ENCODE peak calls at places on chromosomes 6 and 20, in six cellular contexts. One of them, this sample, is unnamed.

GRCh38 chr6:110476046-110476849 is at the start of gene SLC22A16:
- DNase-seq in HFFc6: no peak
- DNase-seq in Calu3: no peak
- DNase-seq in stimulated activated naive CD4-positive, alpha-beta T cell: no peak
- DNase-seq in stimulated activated CD8-positive, alpha-beta memory T cell treated with anti-CD3 and anti-CD28 coated beads, Interleukin-7, amount 100 ng/mL, for 48 hours: no peak
- DNase-seq in WTC11: peak
- DNase-seq in this sample: no peak

GRCh38 chr6:166559211-166559610 is 27.3 kb downstream of the RAMACL start:
- DNase-seq in stimulated activated CD8-positive, alpha-beta memory T cell treated with anti-CD3 and anti-CD28 coated beads, Interleukin-7, amount 100 ng/mL, for 48 hours: no peak
- DNase-seq in Calu3: no peak
- DNase-seq in WTC11: no peak
- DNase-seq in HFFc6: no peak
- DNase-seq in stimulated activated naive CD4-positive, alpha-beta T cell: no peak
- DNase-seq in this sample: no peak

GRCh38 chr6:15682965-15683822 is 20.4 kb upstream of the DTNBP1 start:
- DNase-seq in stimulated activated naive CD4-positive, alpha-beta T cell: no peak
- DNase-seq in stimulated activated CD8-positive, alpha-beta memory T cell treated with anti-CD3 and anti-CD28 coated beads, Interleukin-7, amount 100 ng/mL, for 48 hours: no peak
- DNase-seq in WTC11: no peak
- DNase-seq in Calu3: no peak
- DNase-seq in HFFc6: no peak
- DNase-seq in this sample: no peak

GRCh38 chr20:15675813-15676484 is 897.3 kb downstream of the KIF16B start:
- DNase-seq in WTC11: no peak
- DNase-seq in HFFc6: no peak
- DNase-seq in stimulated activated CD8-positive, alpha-beta memory T cell treated with anti-CD3 and anti-CD28 coated beads, Interleukin-7, amount 100 ng/mL, for 48 hours: no peak
- DNase-seq in Calu3: no peak
- DNase-seq in stimulated activated naive CD4-positive, alpha-beta T cell: no peak
- DNase-seq in this sample: no peak

GRCh38 chr6:25670208-25670607 is 18.2 kb downstream of the SCGN start:
- DNase-seq in WTC11: no peak
- DNase-seq in HFFc6: no peak
- DNase-seq in Calu3: no peak
- DNase-seq in stimulated activated CD8-positive, alpha-beta memory T cell treated with anti-CD3 and anti-CD28 coated beads, Interleukin-7, amount 100 ng/mL, for 48 hours: no peak
- DNase-seq in stimulated activated naive CD4-positive, alpha-beta T cell: no peak
- DNase-seq in this sample: no peak

GRCh38 chr20:22515264-22515663 is 69.1 kb downstream of the FOXA2 start:
- DNase-seq in WTC11: no peak
- DNase-seq in HFFc6: no peak
- DNase-seq in stimulated activated naive CD4-positive, alpha-beta T cell: no peak
- DNase-seq in Calu3: no peak
- DNase-seq in stimulated activated CD8-positive, alpha-beta memory T cell treated with anti-CD3 and anti-CD28 coated beads, Interleukin-7, amount 100 ng/mL, for 48 hours: no peak
- DNase-seq in this sample: no peak

GRCh38 chr6:168915242-168915641 is 338.4 kb downstream of the THBS2 start:
- DNase-seq in stimulated activated CD8-positive, alpha-beta memory T cell treated with anti-CD3 and anti-CD28 coated beads, Interleukin-7, amount 100 ng/mL, for 48 hours: no peak
- DNase-seq in Calu3: no peak
- DNase-seq in WTC11: no peak
- DNase-seq in stimulated activated naive CD4-positive, alpha-beta T cell: no peak
- DNase-seq in HFFc6: no peak
- DNase-seq in this sample: no peak

GRCh38 chr6:49606696-49607390 is 29.8 kb downstream of the RHAG start:
- DNase-seq in Calu3: peak
- DNase-seq in stimulated activated naive CD4-positive, alpha-beta T cell: peak
- DNase-seq in HFFc6: peak
- DNase-seq in WTC11: no peak
- DNase-seq in stimulated activated CD8-positive, alpha-beta memory T cell treated with anti-CD3 and anti-CD28 coated beads, Interleukin-7, amount 100 ng/mL, for 48 hours: no peak
- DNase-seq in this sample: no peak

GRCh38 chr20:13717631-13718044 is 67.1 kb downstream of the ESF1 start:
- DNase-seq in Calu3: no peak
- DNase-seq in HFFc6: no peak
- DNase-seq in WTC11: no peak
- DNase-seq in stimulated activated CD8-positive, alpha-beta memory T cell treated with anti-CD3 and anti-CD28 coated beads, Interleukin-7, amount 100 ng/mL, for 48 hours: no peak
- DNase-seq in stimulated activated naive CD4-positive, alpha-beta T cell: no peak
- DNase-seq in this sample: no peak

GRCh38 chr6:12148317-12148801 is 136.2 kb downstream of the HIVEP1 start:
- DNase-seq in WTC11: no peak
- DNase-seq in HFFc6: peak
- DNase-seq in Calu3: no peak
- DNase-seq in stimulated activated CD8-positive, alpha-beta memory T cell treated with anti-CD3 and anti-CD28 coated beads, Interleukin-7, amount 100 ng/mL, for 48 hours: no peak
- DNase-seq in stimulated activated naive CD4-positive, alpha-beta T cell: no peak
- DNase-seq in this sample: no peak

This sample was measured in thoracic aorta.